ENCODE peak calls at places on chromosomes 16 and 17, in six cellular contexts. One of them, this sample, is unnamed.
A peak's percentile ranks its signal among the peaks of the same experiment; 100 is the strongest.

GRCh38 chr17:3647769-3648540 is 11.4 kb downstream of the CTNS start:
- DNase-seq in HCT116: peak; percentile 7
- DNase-seq in H1: peak; percentile 69
- DNase-seq in K562: no peak
- DNase-seq in HepG2: peak; percentile 52
- DNase-seq in NT2/D1: no peak
- DNase-seq in this sample: no peak

GRCh38 chr17:80601146-80601545 is 56.5 kb downstream of the RPTOR start:
- DNase-seq in HCT116: no peak
- DNase-seq in H1: no peak
- DNase-seq in K562: no peak
- DNase-seq in HepG2: no peak
- DNase-seq in NT2/D1: no peak
- DNase-seq in this sample: no peak

GRCh38 chr16:21996923-21997692 is 3.8 kb downstream of the PDZD9 start:
- DNase-seq in HCT116: no peak
- DNase-seq in H1: no peak
- DNase-seq in K562: no peak
- DNase-seq in HepG2: peak; percentile 62
- DNase-seq in NT2/D1: no peak
- DNase-seq in this sample: no peak

GRCh38 chr17:38705523-38705802 is 390 bp downstream of the MLLT6 start:
- DNase-seq in HCT116: no peak
- DNase-seq in H1: no peak
- DNase-seq in K562: no peak
- DNase-seq in HepG2: no peak
- DNase-seq in NT2/D1: no peak
- DNase-seq in this sample: no peak

GRCh38 chr16:64238576-64238975 is 883.3 kb downstream of the CDH11 start:
- DNase-seq in HCT116: no peak
- DNase-seq in H1: no peak
- DNase-seq in K562: no peak
- DNase-seq in HepG2: no peak
- DNase-seq in NT2/D1: no peak
- DNase-seq in this sample: no peak

GRCh38 chr17:20276430-20276829 is 190.9 kb downstream of the LGALS9B start:
- DNase-seq in HCT116: no peak
- DNase-seq in H1: no peak
- DNase-seq in K562: no peak
- DNase-seq in HepG2: no peak
- DNase-seq in NT2/D1: no peak
- DNase-seq in this sample: no peak

GRCh38 chr16:47143329-47143676 is 442 bp downstream of the NETO2 start:
- DNase-seq in HCT116: peak; percentile 15
- DNase-seq in H1: peak; percentile 91
- DNase-seq in K562: peak; percentile 90
- DNase-seq in HepG2: peak; percentile 66
- DNase-seq in NT2/D1: peak; percentile 60
- DNase-seq in this sample: no peak

GRCh38 chr17:81345211-81346089 is 49.8 kb upstream of the BAHCC1 start:
- DNase-seq in HCT116: no peak
- DNase-seq in H1: peak; percentile 88
- DNase-seq in K562: peak; percentile 87
- DNase-seq in HepG2: peak; percentile 72
- DNase-seq in NT2/D1: no peak
- DNase-seq in this sample: no peak

GRCh38 chr17:79466562-79467350 is 144.1 kb downstream of the RBFOX3 start:
- DNase-seq in HCT116: no peak
- DNase-seq in H1: no peak
- DNase-seq in K562: no peak
- DNase-seq in HepG2: no peak
- DNase-seq in NT2/D1: no peak
- DNase-seq in this sample: no peak

GRCh38 chr17:14203392-14203791 is 33.3 kb downstream of the CDRT15 start:
- DNase-seq in HCT116: no peak
- DNase-seq in H1: no peak
- DNase-seq in K562: peak; percentile 44
- DNase-seq in HepG2: no peak
- DNase-seq in NT2/D1: no peak
- DNase-seq in this sample: no peak

GRCh38 chr16:3094289-3095027 is 4.6 kb downstream of the ZSCAN10 start:
- DNase-seq in HCT116: peak; percentile 47
- DNase-seq in H1: peak; percentile 75
- DNase-seq in K562: peak; percentile 66
- DNase-seq in HepG2: peak; percentile 55
- DNase-seq in NT2/D1: no peak
- DNase-seq in this sample: no peak

GRCh38 chr16:30186782-30187555 is 3.6 kb downstream of the CORO1A start:
- DNase-seq in HCT116: no peak
- DNase-seq in H1: peak; percentile 94
- DNase-seq in K562: peak; percentile 79
- DNase-seq in HepG2: peak; percentile 41
- DNase-seq in NT2/D1: peak; percentile 32
- DNase-seq in this sample: peak; percentile 36

GRCh38 chr17:40671282-40671681 is 6.3 kb upstream of the KRT222 start:
- DNase-seq in HCT116: no peak
- DNase-seq in H1: no peak
- DNase-seq in K562: no peak
- DNase-seq in HepG2: no peak
- DNase-seq in NT2/D1: no peak
- DNase-seq in this sample: no peak

GRCh38 chr16:75265911-75266701 is 14.7 kb upstream of the BCAR1 start:
- DNase-seq in HCT116: no peak
- DNase-seq in H1: peak; percentile 93
- DNase-seq in K562: peak; percentile 95
- DNase-seq in HepG2: peak; percentile 84
- DNase-seq in NT2/D1: peak; percentile 61
- DNase-seq in this sample: no peak

GRCh38 chr16:48831081-48831722 is 221.2 kb upstream of the N4BP1 start:
- DNase-seq in HCT116: peak; percentile 4
- DNase-seq in H1: peak; percentile 72
- DNase-seq in K562: peak; percentile 16
- DNase-seq in HepG2: peak; percentile 10
- DNase-seq in NT2/D1: peak; percentile 25
- DNase-seq in this sample: no peak

GRCh38 chr17:48003686-48004120 is 32.8 kb downstream of the CDK5RAP3 start:
- DNase-seq in HCT116: no peak
- DNase-seq in H1: no peak
- DNase-seq in K562: no peak
- DNase-seq in HepG2: no peak
- DNase-seq in NT2/D1: no peak
- DNase-seq in this sample: no peak

GRCh38 chr16:50635505-50636392 is 45.4 kb downstream of the SNX20 start:
- DNase-seq in HCT116: peak; percentile 8
- DNase-seq in H1: no peak
- DNase-seq in K562: peak; percentile 72
- DNase-seq in HepG2: no peak
- DNase-seq in NT2/D1: no peak
- DNase-seq in this sample: no peak

GRCh38 chr16:70576431-70577255 is 53.0 kb downstream of the SF3B3 start:
- DNase-seq in HCT116: no peak
- DNase-seq in H1: no peak
- DNase-seq in K562: no peak
- DNase-seq in HepG2: peak; percentile 28
- DNase-seq in NT2/D1: no peak
- DNase-seq in this sample: peak; percentile 62

DNA sequence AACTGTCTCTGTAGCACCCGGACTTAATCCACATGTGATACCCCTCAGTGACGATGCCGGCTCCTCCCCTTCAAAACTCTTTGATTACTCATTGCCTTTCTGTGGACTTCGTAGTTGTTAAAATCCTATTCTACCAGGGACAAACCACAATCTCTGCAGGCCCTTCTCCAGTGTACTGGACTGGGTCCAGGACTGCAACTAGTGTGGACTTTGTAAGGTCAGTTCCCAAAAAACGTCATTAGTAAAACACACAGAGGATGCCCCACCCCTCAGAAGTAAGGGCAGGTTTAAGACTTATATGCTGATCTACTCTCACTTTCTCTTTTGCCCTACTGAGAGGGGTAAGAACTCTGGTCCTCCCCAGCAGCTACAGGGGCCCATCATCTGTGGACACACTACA is 10.5 kb upstream of the NUDT7 start:
- DNase-seq in HCT116: no peak
- DNase-seq in H1: no peak
- DNase-seq in K562: no peak
- DNase-seq in HepG2: peak; percentile 52
- DNase-seq in NT2/D1: no peak
- DNase-seq in this sample: no peak
- TF ChIP-seq ZNF274 in HCT116: no peak
- TF ChIP-seq ZNF274 in H1: no peak
- TF ChIP-seq ZNF274 in K562: no peak
- TF ChIP-seq ZNF274 in HepG2: no peak
- TF ChIP-seq ZNF274 in NT2/D1: no peak
- TF ChIP-seq ZNF274 in this sample: no peak

GRCh38 chr17:32731556-32732295 is 145.2 kb downstream of the MYO1D start:
- DNase-seq in HCT116: no peak
- DNase-seq in H1: no peak
- DNase-seq in K562: no peak
- DNase-seq in HepG2: no peak
- DNase-seq in NT2/D1: no peak
- DNase-seq in this sample: no peak

GRCh38 chr17:32732296-32732642 is 144.7 kb downstream of the MYO1D start:
- DNase-seq in HCT116: no peak
- DNase-seq in H1: no peak
- DNase-seq in K562: no peak
- DNase-seq in HepG2: no peak
- DNase-seq in NT2/D1: no peak
- DNase-seq in this sample: no peak

DNA sequence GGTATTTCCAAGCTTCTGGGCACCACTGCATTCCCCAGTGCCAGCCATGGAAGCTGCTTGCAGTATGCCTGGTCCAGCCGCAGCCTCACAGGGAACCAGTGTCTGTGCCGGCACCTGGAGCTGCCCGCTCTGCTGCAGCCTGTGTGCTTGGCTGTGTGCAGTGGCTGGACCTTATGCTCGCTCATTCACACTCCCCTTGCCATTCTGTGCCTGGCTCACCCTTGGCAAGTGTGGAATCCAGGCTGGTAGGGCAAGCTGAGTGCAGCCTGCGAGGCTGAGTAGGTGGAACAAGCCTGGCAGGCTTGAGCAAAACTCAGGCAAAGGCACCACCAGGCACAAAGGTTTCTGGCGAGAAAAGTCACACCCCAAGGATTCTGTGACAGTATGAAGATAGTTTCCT is 144.0 kb downstream of the MYO1D start:
- DNase-seq in HCT116: no peak
- DNase-seq in H1: no peak
- DNase-seq in K562: no peak
- DNase-seq in HepG2: no peak
- DNase-seq in NT2/D1: no peak
- DNase-seq in this sample: no peak
- TF ChIP-seq ZNF274 in HCT116: no peak
- TF ChIP-seq ZNF274 in H1: no peak
- TF ChIP-seq ZNF274 in K562: no peak
- TF ChIP-seq ZNF274 in HepG2: no peak
- TF ChIP-seq ZNF274 in NT2/D1: no peak
- TF ChIP-seq ZNF274 in this sample: no peak

GRCh38 chr16:56614549-56614991 is 6.2 kb downstream of the MT2A start:
- DNase-seq in HCT116: no peak
- DNase-seq in H1: no peak
- DNase-seq in K562: no peak
- DNase-seq in HepG2: peak; percentile 39
- DNase-seq in NT2/D1: no peak
- DNase-seq in this sample: no peak

GRCh38 chr16:56615353-56615752 is 7.0 kb downstream of the MT2A start:
- DNase-seq in HCT116: no peak
- DNase-seq in H1: no peak
- DNase-seq in K562: no peak
- DNase-seq in HepG2: no peak
- DNase-seq in NT2/D1: no peak
- DNase-seq in this sample: no peak

GRCh38 chr16:56618138-56618537 is 7.4 kb upstream of the MT1E start:
- DNase-seq in HCT116: no peak
- DNase-seq in H1: no peak
- DNase-seq in K562: no peak
- DNase-seq in HepG2: no peak
- DNase-seq in NT2/D1: no peak
- DNase-seq in this sample: no peak

GRCh38 chr16:56616608-56617211 is 8.3 kb downstream of the MT2A start:
- DNase-seq in HCT116: no peak
- DNase-seq in H1: no peak
- DNase-seq in K562: no peak
- DNase-seq in HepG2: no peak
- DNase-seq in NT2/D1: no peak
- DNase-seq in this sample: no peak

DNA sequence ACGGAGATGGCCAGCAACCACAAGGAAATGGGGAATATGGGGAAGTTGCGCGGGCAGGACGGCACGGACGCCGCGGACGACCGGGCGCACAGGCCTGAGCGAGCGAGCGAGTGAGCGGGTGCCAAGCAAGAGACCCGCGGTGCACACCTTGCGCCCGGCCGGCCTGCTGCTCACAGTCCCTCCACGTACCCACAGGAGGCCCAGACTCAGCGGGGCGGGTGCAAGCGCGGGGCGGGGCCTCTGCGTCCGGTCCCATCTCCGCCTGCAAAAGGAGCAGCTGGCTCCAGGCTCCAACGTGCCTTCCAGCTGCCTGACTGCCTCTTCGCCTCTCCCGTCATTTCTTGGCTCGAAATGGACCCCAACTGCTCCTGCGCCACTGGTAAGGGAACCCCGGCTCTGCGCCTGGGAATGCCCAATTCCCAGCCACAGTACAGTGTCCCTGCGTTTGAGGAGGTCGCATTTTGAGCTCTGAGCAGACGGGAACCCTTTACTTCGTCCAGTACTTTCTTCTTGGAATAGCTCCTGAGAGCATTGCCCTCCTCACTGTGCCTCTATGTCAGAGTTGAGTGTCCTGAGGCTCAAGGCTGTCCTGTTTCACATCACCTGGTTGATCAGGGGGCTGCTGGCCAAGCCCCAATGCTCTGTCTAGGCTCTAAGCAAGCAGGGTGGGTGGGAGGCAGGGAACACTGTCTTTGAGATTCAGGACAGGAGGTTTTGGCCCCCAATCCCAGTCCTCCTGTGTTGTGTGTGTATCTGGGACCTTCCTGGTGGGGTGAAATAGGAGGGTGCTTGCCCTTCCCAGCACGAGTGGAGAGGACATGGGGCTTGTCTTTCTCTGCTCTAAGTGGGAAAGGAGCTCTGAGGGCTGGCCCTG is 8.1 kb upstream of the MT1E start:
- DNase-seq in HCT116: no peak
- DNase-seq in H1: peak; percentile 70
- DNase-seq in K562: no peak
- DNase-seq in HepG2: no peak
- DNase-seq in NT2/D1: no peak
- DNase-seq in this sample: no peak
- TF ChIP-seq ZNF274 in HCT116: no peak
- TF ChIP-seq ZNF274 in H1: no peak
- TF ChIP-seq ZNF274 in K562: no peak
- TF ChIP-seq ZNF274 in HepG2: no peak
- TF ChIP-seq ZNF274 in NT2/D1: no peak
- TF ChIP-seq ZNF274 in this sample: no peak

DNA sequence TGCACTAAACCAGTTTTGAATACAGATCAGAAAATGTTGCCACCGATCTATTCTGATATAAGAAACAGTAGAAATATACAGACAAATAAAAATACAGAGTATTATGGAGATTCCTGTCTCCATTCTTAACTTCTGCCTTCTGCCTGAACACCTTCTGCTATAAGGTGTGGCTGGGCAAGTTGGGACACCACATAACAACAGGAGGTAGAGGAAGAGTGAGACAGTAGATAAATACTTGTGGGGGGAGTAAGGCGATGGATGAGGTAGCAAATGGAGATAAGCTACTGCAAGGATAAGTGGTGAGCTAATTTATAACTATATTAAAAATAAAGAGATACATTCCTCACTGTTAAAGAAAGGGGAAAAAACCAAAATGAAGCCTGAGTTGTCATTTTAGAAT is 143.7 kb downstream of the CDH8 start:
- DNase-seq in HCT116: no peak
- DNase-seq in H1: no peak
- DNase-seq in K562: no peak
- DNase-seq in HepG2: no peak
- DNase-seq in NT2/D1: no peak
- DNase-seq in this sample: no peak
- TF ChIP-seq ZNF274 in HCT116: no peak
- TF ChIP-seq ZNF274 in H1: no peak
- TF ChIP-seq ZNF274 in K562: no peak
- TF ChIP-seq ZNF274 in HepG2: no peak
- TF ChIP-seq ZNF274 in NT2/D1: no peak
- TF ChIP-seq ZNF274 in this sample: no peak

This sample was measured in GM12878.